ENCODE peak calls at places on chromosomes 2 and 18, in seven cellular contexts. X is NCI-H1092 treated with DMSO at 0.1 percent for 48 hours, I is T-cell, A is heart right ventricle, L is bronchial epithelial cell, C is H9, Y is colonic mucosa. V is an unnamed sample.
A peak's percentile ranks its signal among the peaks of the same experiment; 100 is the strongest.

GRCh38 chr2:108536133-108536780 is 2.0 kb downstream of the LIMS1 start:
- DNase-seq in Y (no peak), I (no peak), C (no peak), X (no peak), L (peak; percentile 66), A (no peak), V (no peak)

GRCh38 chr18:76476665-76477561 is 18.1 kb downstream of the ZNF516 start:
- DNase-seq in C (no peak), I (no peak), A (no peak), L (peak; percentile 84), X (no peak), Y (peak; percentile 50), V (no peak)

GRCh38 chr2:229634574-229635185 is 79.7 kb downstream of the DNER start:
- DNase-seq in C (peak; percentile 42), Y (no peak), I (no peak), X (peak; percentile 10), A (no peak), L (no peak), V (no peak)

GRCh38 chr2:96181529-96181928 is 27.1 kb downstream of the STARD7 start:
- DNase-seq in I (no peak), Y (no peak), X (no peak), C (no peak), A (no peak), L (no peak), V (no peak)

GRCh38 chr18:48634975-48635374 is 96.1 kb downstream of the CTIF start:
- DNase-seq in I (no peak), Y (no peak), C (no peak), A (no peak), X (no peak), L (no peak), V (no peak)

GRCh38 chr2:217027414-217027813 is 167.6 kb upstream of the TNP1 start:
- DNase-seq in C (no peak), A (no peak), X (no peak), L (peak; percentile 6), I (no peak), Y (no peak), V (no peak)

GRCh38 chr18:51513525-51513924 is 316.0 kb upstream of the MEX3C start:
- DNase-seq in X (no peak), Y (no peak), I (no peak), L (peak; percentile 95), A (no peak), C (no peak), V (no peak)

GRCh38 chr2:86050301-86050700 is 55.4 kb downstream of the POLR1A start:
- DNase-seq in I (no peak), X (no peak), Y (no peak), L (no peak), C (no peak), A (no peak), V (no peak)

V was measured in T-helper 1 cell.